ENCODE peak calls at places on chromosomes 6 and 20, in five cellular contexts. One of them, this sample, is unnamed.
A peak's percentile ranks its signal among the peaks of the same experiment; 100 is the strongest.

GRCh38 chr6:5778317-5778857 is 228.3 kb downstream of the NRN1 start:
- ATAC-seq in activated T-cell treated with anti-CD3 and anti-CD28 coated beads, Interleukin-2, amount 50 U/mL, for 4 hours: no peak
- ATAC-seq in Right ventricle myocardium superior: no peak
- ATAC-seq in sciatic nerve: no peak
- ATAC-seq in mucosa of descending colon: no peak
- ATAC-seq in this sample: no peak

GRCh38 chr6:135992739-135993138 is 141.2 kb downstream of the PDE7B start:
- ATAC-seq in sciatic nerve: no peak
- ATAC-seq in Right ventricle myocardium superior: no peak
- ATAC-seq in activated T-cell treated with anti-CD3 and anti-CD28 coated beads, Interleukin-2, amount 50 U/mL, for 4 hours: no peak
- ATAC-seq in mucosa of descending colon: no peak
- ATAC-seq in this sample: no peak

GRCh38 chr20:17565164-17565845 is 4.6 kb upstream of the DSTN start:
- ATAC-seq in sciatic nerve: no peak
- ATAC-seq in mucosa of descending colon: peak; percentile 8
- ATAC-seq in Right ventricle myocardium superior: no peak
- ATAC-seq in activated T-cell treated with anti-CD3 and anti-CD28 coated beads, Interleukin-2, amount 50 U/mL, for 4 hours: no peak
- ATAC-seq in this sample: no peak

GRCh38 chr6:137581019-137581707 is 87.0 kb upstream of the OLIG3 start:
- ATAC-seq in mucosa of descending colon: no peak
- ATAC-seq in activated T-cell treated with anti-CD3 and anti-CD28 coated beads, Interleukin-2, amount 50 U/mL, for 4 hours: no peak
- ATAC-seq in sciatic nerve: no peak
- ATAC-seq in Right ventricle myocardium superior: no peak
- ATAC-seq in this sample: no peak

GRCh38 chr6:111301914-111302313 is 181.1 kb downstream of the REV3L start:
- ATAC-seq in sciatic nerve: no peak
- ATAC-seq in mucosa of descending colon: no peak
- ATAC-seq in activated T-cell treated with anti-CD3 and anti-CD28 coated beads, Interleukin-2, amount 50 U/mL, for 4 hours: no peak
- ATAC-seq in Right ventricle myocardium superior: peak; percentile 61
- ATAC-seq in this sample: no peak

GRCh38 chr6:31122803-31123706 is 2.8 kb upstream of the CDSN start:
- ATAC-seq in sciatic nerve: peak; percentile 85
- ATAC-seq in Right ventricle myocardium superior: peak; percentile 82
- ATAC-seq in mucosa of descending colon: peak; percentile 48
- ATAC-seq in activated T-cell treated with anti-CD3 and anti-CD28 coated beads, Interleukin-2, amount 50 U/mL, for 4 hours: no peak
- ATAC-seq in this sample: peak; percentile 19

GRCh38 chr6:149049230-149049629 is 268.3 kb upstream of the TAB2 start:
- ATAC-seq in activated T-cell treated with anti-CD3 and anti-CD28 coated beads, Interleukin-2, amount 50 U/mL, for 4 hours: no peak
- ATAC-seq in mucosa of descending colon: no peak
- ATAC-seq in Right ventricle myocardium superior: no peak
- ATAC-seq in sciatic nerve: no peak
- ATAC-seq in this sample: no peak

GRCh38 chr20:2136275-2136674 is 34.6 kb downstream of the STK35 start:
- ATAC-seq in sciatic nerve: no peak
- ATAC-seq in Right ventricle myocardium superior: no peak
- ATAC-seq in mucosa of descending colon: no peak
- ATAC-seq in activated T-cell treated with anti-CD3 and anti-CD28 coated beads, Interleukin-2, amount 50 U/mL, for 4 hours: no peak
- ATAC-seq in this sample: no peak

GRCh38 chr6:43467752-43468151 is 9.6 kb upstream of the TJAP1 start:
- ATAC-seq in activated T-cell treated with anti-CD3 and anti-CD28 coated beads, Interleukin-2, amount 50 U/mL, for 4 hours: no peak
- ATAC-seq in sciatic nerve: no peak
- ATAC-seq in mucosa of descending colon: no peak
- ATAC-seq in Right ventricle myocardium superior: peak; percentile 71
- ATAC-seq in this sample: no peak

GRCh38 chr20:63205896-63206295 is 10.0 kb downstream of the YTHDF1 start:
- ATAC-seq in Right ventricle myocardium superior: no peak
- ATAC-seq in sciatic nerve: no peak
- ATAC-seq in mucosa of descending colon: no peak
- ATAC-seq in activated T-cell treated with anti-CD3 and anti-CD28 coated beads, Interleukin-2, amount 50 U/mL, for 4 hours: no peak
- ATAC-seq in this sample: no peak

GRCh38 chr6:408599-409102 is 17.1 kb downstream of the IRF4 start:
- ATAC-seq in Right ventricle myocardium superior: peak; percentile 97
- ATAC-seq in sciatic nerve: peak; percentile 92
- ATAC-seq in mucosa of descending colon: peak; percentile 63
- ATAC-seq in activated T-cell treated with anti-CD3 and anti-CD28 coated beads, Interleukin-2, amount 50 U/mL, for 4 hours: no peak
- ATAC-seq in this sample: peak; percentile 64

GRCh38 chr6:158707120-158707519 is 57.3 kb downstream of the SYTL3 start:
- ATAC-seq in Right ventricle myocardium superior: peak; percentile 67
- ATAC-seq in activated T-cell treated with anti-CD3 and anti-CD28 coated beads, Interleukin-2, amount 50 U/mL, for 4 hours: no peak
- ATAC-seq in sciatic nerve: peak; percentile 33
- ATAC-seq in mucosa of descending colon: peak; percentile 30
- ATAC-seq in this sample: no peak

GRCh38 chr6:160951187-160952030 is 40.2 kb upstream of the MAP3K4 start:
- ATAC-seq in activated T-cell treated with anti-CD3 and anti-CD28 coated beads, Interleukin-2, amount 50 U/mL, for 4 hours: no peak
- ATAC-seq in sciatic nerve: no peak
- ATAC-seq in mucosa of descending colon: no peak
- ATAC-seq in Right ventricle myocardium superior: no peak
- ATAC-seq in this sample: peak; percentile 38

GRCh38 chr6:14635933-14636599 is 518.5 kb downstream of the CD83 start:
- ATAC-seq in Right ventricle myocardium superior: no peak
- ATAC-seq in sciatic nerve: no peak
- ATAC-seq in mucosa of descending colon: peak; percentile 62
- ATAC-seq in activated T-cell treated with anti-CD3 and anti-CD28 coated beads, Interleukin-2, amount 50 U/mL, for 4 hours: peak; percentile 65
- ATAC-seq in this sample: no peak

GRCh38 chr6:70686548-70687133 is 19.0 kb downstream of the SMAP1 start:
- ATAC-seq in mucosa of descending colon: peak; percentile 69
- ATAC-seq in Right ventricle myocardium superior: peak; percentile 75
- ATAC-seq in sciatic nerve: peak; percentile 53
- ATAC-seq in activated T-cell treated with anti-CD3 and anti-CD28 coated beads, Interleukin-2, amount 50 U/mL, for 4 hours: no peak
- ATAC-seq in this sample: no peak

GRCh38 chr20:62449951-62450815 is 22.8 kb upstream of the RBBP8NL start:
- ATAC-seq in sciatic nerve: no peak
- ATAC-seq in activated T-cell treated with anti-CD3 and anti-CD28 coated beads, Interleukin-2, amount 50 U/mL, for 4 hours: no peak
- ATAC-seq in Right ventricle myocardium superior: peak; percentile 72
- ATAC-seq in mucosa of descending colon: peak; percentile 72
- ATAC-seq in this sample: no peak

GRCh38 chr6:43811101-43812099 is 41.4 kb downstream of the VEGFA start:
- ATAC-seq in mucosa of descending colon: peak; percentile 35
- ATAC-seq in activated T-cell treated with anti-CD3 and anti-CD28 coated beads, Interleukin-2, amount 50 U/mL, for 4 hours: no peak
- ATAC-seq in sciatic nerve: no peak
- ATAC-seq in Right ventricle myocardium superior: no peak
- ATAC-seq in this sample: no peak

GRCh38 chr20:20803011-20803410 is 90.6 kb upstream of the RALGAPA2 start:
- ATAC-seq in mucosa of descending colon: no peak
- ATAC-seq in Right ventricle myocardium superior: peak; percentile 15
- ATAC-seq in sciatic nerve: no peak
- ATAC-seq in activated T-cell treated with anti-CD3 and anti-CD28 coated beads, Interleukin-2, amount 50 U/mL, for 4 hours: no peak
- ATAC-seq in this sample: no peak

GRCh38 chr6:6332240-6332639 is 11.8 kb upstream of the F13A1 start:
- ATAC-seq in mucosa of descending colon: peak; percentile 52
- ATAC-seq in sciatic nerve: peak; percentile 74
- ATAC-seq in activated T-cell treated with anti-CD3 and anti-CD28 coated beads, Interleukin-2, amount 50 U/mL, for 4 hours: no peak
- ATAC-seq in Right ventricle myocardium superior: peak; percentile 64
- ATAC-seq in this sample: peak; percentile 36

GRCh38 chr20:47036091-47036880 is 141.6 kb downstream of the EYA2 start:
- ATAC-seq in activated T-cell treated with anti-CD3 and anti-CD28 coated beads, Interleukin-2, amount 50 U/mL, for 4 hours: no peak
- ATAC-seq in Right ventricle myocardium superior: peak; percentile 49
- ATAC-seq in sciatic nerve: peak; percentile 49
- ATAC-seq in mucosa of descending colon: no peak
- ATAC-seq in this sample: no peak

GRCh38 chr6:79250107-79250514 is 15.6 kb upstream of the HMGN3 start:
- ATAC-seq in activated T-cell treated with anti-CD3 and anti-CD28 coated beads, Interleukin-2, amount 50 U/mL, for 4 hours: no peak
- ATAC-seq in Right ventricle myocardium superior: peak; percentile 62
- ATAC-seq in mucosa of descending colon: no peak
- ATAC-seq in sciatic nerve: no peak
- ATAC-seq in this sample: no peak

GRCh38 chr6:150981095-150981494 is 115.6 kb downstream of the MTHFD1L start:
- ATAC-seq in mucosa of descending colon: no peak
- ATAC-seq in activated T-cell treated with anti-CD3 and anti-CD28 coated beads, Interleukin-2, amount 50 U/mL, for 4 hours: no peak
- ATAC-seq in Right ventricle myocardium superior: no peak
- ATAC-seq in sciatic nerve: peak; percentile 67
- ATAC-seq in this sample: peak; percentile 58

GRCh38 chr6:159036673-159037072 is 8.1 kb downstream of the TAGAP start:
- ATAC-seq in activated T-cell treated with anti-CD3 and anti-CD28 coated beads, Interleukin-2, amount 50 U/mL, for 4 hours: no peak
- ATAC-seq in sciatic nerve: no peak
- ATAC-seq in mucosa of descending colon: no peak
- ATAC-seq in Right ventricle myocardium superior: no peak
- ATAC-seq in this sample: no peak

GRCh38 chr6:121959501-121959900 is 440.0 kb upstream of the HSF2 start:
- ATAC-seq in activated T-cell treated with anti-CD3 and anti-CD28 coated beads, Interleukin-2, amount 50 U/mL, for 4 hours: no peak
- ATAC-seq in mucosa of descending colon: no peak
- ATAC-seq in Right ventricle myocardium superior: no peak
- ATAC-seq in sciatic nerve: no peak
- ATAC-seq in this sample: no peak

GRCh38 chr20:49283703-49284625 is 6.1 kb upstream of the ZNFX1 start:
- ATAC-seq in mucosa of descending colon: no peak
- ATAC-seq in activated T-cell treated with anti-CD3 and anti-CD28 coated beads, Interleukin-2, amount 50 U/mL, for 4 hours: peak; percentile 9
- ATAC-seq in Right ventricle myocardium superior: no peak
- ATAC-seq in sciatic nerve: no peak
- ATAC-seq in this sample: no peak

GRCh38 chr6:111052171-111052570 is 35.1 kb upstream of the SLC16A10 start:
- ATAC-seq in sciatic nerve: no peak
- ATAC-seq in mucosa of descending colon: no peak
- ATAC-seq in Right ventricle myocardium superior: no peak
- ATAC-seq in activated T-cell treated with anti-CD3 and anti-CD28 coated beads, Interleukin-2, amount 50 U/mL, for 4 hours: no peak
- ATAC-seq in this sample: no peak

GRCh38 chr6:139498715-139499114 is 124.3 kb upstream of the CITED2 start:
- ATAC-seq in mucosa of descending colon: no peak
- ATAC-seq in activated T-cell treated with anti-CD3 and anti-CD28 coated beads, Interleukin-2, amount 50 U/mL, for 4 hours: no peak
- ATAC-seq in Right ventricle myocardium superior: no peak
- ATAC-seq in sciatic nerve: no peak
- ATAC-seq in this sample: no peak

GRCh38 chr6:38239719-38240451 is 399.8 kb downstream of the BTBD9 start:
- ATAC-seq in sciatic nerve: no peak
- ATAC-seq in mucosa of descending colon: peak; percentile 13
- ATAC-seq in activated T-cell treated with anti-CD3 and anti-CD28 coated beads, Interleukin-2, amount 50 U/mL, for 4 hours: no peak
- ATAC-seq in Right ventricle myocardium superior: peak; percentile 31
- ATAC-seq in this sample: peak; percentile 28

GRCh38 chr20:30811896-30812671 is 445.4 kb upstream of the DEFB115 start:
- ATAC-seq in Right ventricle myocardium superior: peak; percentile 15
- ATAC-seq in activated T-cell treated with anti-CD3 and anti-CD28 coated beads, Interleukin-2, amount 50 U/mL, for 4 hours: no peak
- ATAC-seq in mucosa of descending colon: peak; percentile 36
- ATAC-seq in sciatic nerve: peak; percentile 73
- ATAC-seq in this sample: peak; percentile 62

GRCh38 chr6:3748208-3748701 is 3.3 kb downstream of the PXDC1 start:
- ATAC-seq in Right ventricle myocardium superior: peak; percentile 48
- ATAC-seq in sciatic nerve: peak; percentile 44
- ATAC-seq in mucosa of descending colon: peak; percentile 65
- ATAC-seq in activated T-cell treated with anti-CD3 and anti-CD28 coated beads, Interleukin-2, amount 50 U/mL, for 4 hours: peak; percentile 32
- ATAC-seq in this sample: peak; percentile 77

This sample was measured in esophagus mucosa.